ENCODE peak calls at places on chromosomes 2 and 18, in four cellular contexts. E is HCT116, N is GM12878, F is K562. Q is an unnamed sample.

GRCh38 chr2:1995584-1995983 is 251.3 kb upstream of the PXDN start:
- DNase-seq in N (no peak), F (no peak), E (no peak), Q (no peak)

GRCh38 chr2:71235930-71236587 is 9.2 kb upstream of the PAIP2B start:
- DNase-seq in E (no peak), N (no peak), F (no peak), Q (no peak)

GRCh38 chr2:195820373-195820772 is 163.3 kb downstream of the SLC39A10 start:
- DNase-seq in E (peak; percentile 4), F (no peak), N (no peak), Q (no peak)

GRCh38 chr2:128599700-128600099 is 281.0 kb upstream of the HS6ST1 start:
- DNase-seq in N (no peak), E (no peak), F (no peak), Q (no peak)

GRCh38 chr2:178514664-178515063 is 34.4 kb downstream of the PLEKHA3 start:
- DNase-seq in E (no peak), N (no peak), F (no peak), Q (no peak)

GRCh38 chr2:172021074-172021931 is 21.6 kb downstream of the METAP1D start:
- DNase-seq in E (no peak), N (no peak), F (peak; percentile 39), Q (peak; percentile 56)

GRCh38 chr2:228257379-228257778 is 75.9 kb upstream of the SPHKAP start:
- DNase-seq in E (no peak), N (no peak), F (no peak), Q (no peak)

GRCh38 chr2:47520825-47521665 is 118.1 kb downstream of the MSH2 start:
- DNase-seq in N (peak; percentile 28), F (no peak), E (no peak), Q (peak; percentile 67)

GRCh38 chr18:48859311-48860275 is 91.2 kb downstream of the SMAD7 start:
- DNase-seq in E (no peak), F (no peak), N (no peak), Q (no peak)

GRCh38 chr2:181376442-181376841 is 80.7 kb upstream of the ITGA4 start:
- DNase-seq in N (no peak), F (no peak), E (no peak), Q (no peak)

GRCh38 chr2:216163518-216163917 is 54.4 kb downstream of the XRCC5 start:
- DNase-seq in N (no peak), E (no peak), F (no peak), Q (no peak)

GRCh38 chr2:20184067-20184938 is 40.6 kb downstream of the SDC1 start:
- DNase-seq in E (no peak), F (no peak), N (no peak), Q (peak; percentile 67)

GRCh38 chr2:144432014-144432413 is 87.9 kb downstream of the ZEB2 start:
- DNase-seq in F (no peak), N (no peak), E (no peak), Q (no peak)

GRCh38 chr2:69975136-69975852 is 13.9 kb upstream of the ASPRV1 start:
- DNase-seq in N (no peak), F (peak; percentile 44), E (no peak), Q (no peak)

GRCh38 chr2:96265349-96265839 is 403 bp downstream of the TMEM127 start:
- DNase-seq in F (peak; percentile 73), E (no peak), N (no peak), Q (peak; percentile 30)

GRCh38 chr2:68121873-68122679 is 35.6 kb upstream of the PNO1 start:
- DNase-seq in N (peak; percentile 50), E (peak; percentile 70), F (peak; percentile 67), Q (peak; percentile 77)

GRCh38 chr2:199468561-199469513 is 11.1 kb upstream of the SATB2 start:
- DNase-seq in F (no peak), N (no peak), E (no peak), Q (no peak)

GRCh38 chr2:105179469-105180372 is 61.8 kb upstream of the GPR45 start:
- DNase-seq in E (peak; percentile 89), N (no peak), F (peak; percentile 58), Q (peak; percentile 46)

GRCh38 chr2:96764253-96764637 is 3.5 kb downstream of the CNNM4 start:
- DNase-seq in E (no peak), N (no peak), F (no peak), Q (no peak)

GRCh38 chr2:223811757-223812156 is 25.6 kb downstream of the AP1S3 start:
- DNase-seq in N (no peak), F (no peak), E (no peak), Q (no peak)

GRCh38 chr18:7065736-7066135 is 51.9 kb downstream of the LAMA1 start:
- DNase-seq in N (no peak), F (no peak), E (no peak), Q (no peak)

GRCh38 chr18:41126541-41127235 is 828.3 kb upstream of the PIK3C3 start:
- DNase-seq in N (no peak), E (no peak), F (no peak), Q (no peak)

GRCh38 chr18:76981388-76981968 is 151.1 kb downstream of the MBP start:
- DNase-seq in F (no peak), N (peak; percentile 52), E (no peak), Q (peak; percentile 6)

GRCh38 chr2:97688062-97688827 is 18.7 kb downstream of the C2orf92 start:
- DNase-seq in N (peak; percentile 30), E (no peak), F (no peak), Q (no peak)

DNA sequence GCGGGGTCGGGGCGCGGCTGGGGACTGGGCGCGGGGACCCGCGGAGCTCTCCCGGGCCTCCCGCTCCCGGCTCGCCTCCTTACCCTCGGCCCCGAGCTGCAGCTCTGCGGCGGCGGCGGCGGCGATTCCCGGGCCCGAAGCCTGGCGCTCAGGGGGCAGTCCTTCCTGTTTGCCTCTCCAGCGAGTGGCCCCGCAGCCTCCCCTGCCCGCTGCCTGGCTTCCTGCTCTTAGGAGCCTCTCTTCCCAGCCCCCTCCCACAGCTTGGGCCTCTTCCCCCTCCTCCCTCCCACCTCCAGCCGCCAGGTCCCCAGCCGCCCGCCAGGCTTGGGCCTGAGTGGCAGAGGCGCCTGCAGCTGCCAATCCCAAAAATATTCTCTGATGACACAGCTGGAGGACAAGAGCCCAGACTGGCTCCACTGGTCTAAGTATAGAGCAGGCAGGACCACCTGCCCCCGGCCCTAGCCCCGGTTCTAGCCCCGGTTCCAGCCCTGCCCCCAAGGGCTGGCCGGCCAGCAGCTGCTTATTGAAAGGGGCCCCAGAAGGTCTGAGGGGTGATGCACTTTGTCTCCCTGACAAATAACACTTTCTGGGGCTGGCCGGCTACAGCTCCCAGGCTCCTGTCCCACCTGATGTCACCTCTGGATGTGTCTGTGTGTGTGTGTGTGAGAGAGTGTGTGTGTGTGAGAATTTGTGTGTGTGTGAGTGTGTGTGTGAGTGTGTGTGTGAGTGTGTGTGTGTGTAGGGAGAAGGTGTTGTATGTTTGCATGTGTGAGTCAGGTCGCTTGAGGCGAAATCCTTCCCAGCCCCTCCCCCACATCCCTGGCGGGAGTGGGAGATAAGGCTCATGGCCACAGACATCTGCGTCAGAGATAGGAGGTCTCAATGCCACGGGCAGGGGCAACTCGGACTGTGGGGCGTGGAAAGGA is at the start of gene OBSL1:
- DNase-seq in N (no peak), E (no peak), F (peak; percentile 83), Q (peak; percentile 48)
- TF ChIP-seq JUND in N (no peak), E (no peak), F (peak; percentile 80), Q (no peak)

DNA sequence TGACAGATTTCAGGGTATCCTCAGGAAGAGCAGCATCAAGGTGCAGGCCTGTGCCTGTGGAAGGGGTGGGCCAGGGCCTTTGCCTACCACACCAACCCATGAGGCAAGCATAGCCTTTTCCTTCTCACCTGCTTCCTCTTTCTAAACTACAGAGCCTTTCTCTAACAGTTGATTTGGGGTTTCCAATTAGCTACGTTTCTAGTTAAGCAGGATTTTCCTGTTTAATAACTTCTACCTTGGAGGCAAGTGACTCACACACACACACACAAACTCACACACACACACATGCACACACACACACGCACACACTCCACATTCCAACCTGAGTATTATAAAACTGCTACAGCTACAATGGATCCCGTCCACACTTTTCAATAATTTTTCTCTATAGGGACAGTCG is 84.9 kb downstream of the SOX11 start:
- DNase-seq in N (no peak), F (no peak), E (no peak), Q (peak; percentile 4)
- TF ChIP-seq JUND in N (no peak), F (no peak), E (no peak), Q (no peak)

GRCh38 chr18:59272971-59273935 is at the start of gene RAX:
- DNase-seq in E (no peak), N (no peak), F (peak; percentile 79), Q (no peak)
- TF ChIP-seq JUND in E (no peak), N (no peak), F (no peak), Q (no peak)

GRCh38 chr2:29560566-29560965 is 360.8 kb downstream of the ALK start:
- DNase-seq in F (no peak), N (no peak), E (no peak), Q (no peak)

GRCh38 chr2:29561241-29562027 is 360.0 kb downstream of the ALK start:
- DNase-seq in F (no peak), E (no peak), N (no peak), Q (no peak)

GRCh38 chr2:29562896-29563295 is 358.5 kb downstream of the ALK start:
- DNase-seq in N (no peak), E (no peak), F (no peak), Q (no peak)

GRCh38 chr2:29563697-29564096 is 357.7 kb downstream of the ALK start:
- DNase-seq in F (no peak), E (no peak), N (no peak), Q (no peak)

DNA sequence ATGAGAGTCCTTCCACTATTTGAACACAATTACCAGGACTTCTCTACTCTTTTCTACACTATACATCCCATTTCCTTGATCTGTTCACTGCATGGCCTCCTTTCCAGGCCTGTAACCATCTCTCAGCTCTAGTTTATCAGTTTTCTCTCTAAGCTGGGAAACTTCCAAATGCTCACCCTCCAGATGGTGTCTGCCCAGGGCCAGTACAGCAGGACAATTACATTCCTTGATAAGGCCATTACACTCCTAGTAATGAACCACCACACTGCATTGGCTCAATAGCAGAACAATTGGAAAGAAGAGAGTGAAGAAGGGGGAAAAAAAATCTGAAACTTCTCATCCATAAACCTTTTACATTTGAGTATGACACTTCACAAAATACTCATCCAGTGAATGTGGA is 359.1 kb downstream of the ALK start:
- DNase-seq in N (no peak), F (no peak), E (no peak), Q (no peak)
- TF ChIP-seq JUND in N (no peak), F (no peak), E (no peak), Q (no peak)

GRCh38 chr2:14642499-14642898 is 10.0 kb downstream of the LRATD1 start:
- DNase-seq in N (no peak), F (peak; percentile 16), E (no peak), Q (no peak)

GRCh38 chr2:14634223-14634884 is 1.8 kb downstream of the LRATD1 start:
- DNase-seq in E (no peak), N (no peak), F (peak; percentile 41), Q (no peak)

GRCh38 chr2:14634885-14635871 is 2.7 kb downstream of the LRATD1 start:
- DNase-seq in E (no peak), F (peak; percentile 19), N (no peak), Q (peak; percentile 36)

GRCh38 chr2:14641116-14641515 is 8.6 kb downstream of the LRATD1 start:
- DNase-seq in F (no peak), N (no peak), E (no peak), Q (no peak)

DNA sequence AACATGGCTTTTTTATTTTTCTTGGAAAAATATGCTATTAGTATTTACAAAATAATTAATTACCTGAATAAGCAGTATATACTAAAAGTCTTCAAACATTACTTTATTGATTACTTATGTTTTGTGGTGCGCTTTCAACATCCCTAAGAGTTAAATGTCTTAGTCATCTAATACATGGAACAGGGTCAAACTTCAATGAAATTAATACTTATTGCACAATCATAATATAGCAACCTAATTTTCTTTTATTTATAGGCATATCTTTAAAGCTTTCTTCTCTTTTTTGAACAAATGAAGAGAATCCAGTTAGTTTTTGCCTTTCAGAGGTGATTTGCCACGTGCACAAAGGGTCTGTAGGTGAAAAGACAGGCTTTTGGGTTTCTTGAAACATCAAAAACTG is 6.0 kb downstream of the LRATD1 start:
- DNase-seq in N (no peak), F (no peak), E (no peak), Q (no peak)
- TF ChIP-seq JUND in N (no peak), F (no peak), E (no peak), Q (no peak)

Q was measured in T47D.